ENCODE peak calls at places on chromosomes 1 and 21, in seven cellular contexts. B is RWPE1, M is heart right ventricle, U is left ventricle myocardium inferior, S is Calu3, R is BJ, W is choroid plexus epithelial cell. L is an unnamed sample.
A peak's percentile ranks its signal among the peaks of the same experiment; 100 is the strongest.

GRCh38 chr1:88774151-88774556 is 90.1 kb downstream of the PKN2 start:
- DNase-seq in B (peak; percentile 87), M (no peak), U (no peak), S (peak; percentile 95), R (no peak), W (no peak), L (no peak)

GRCh38 chr1:20440785-20441200 is 45.2 kb downstream of the CAMK2N1 start:
- DNase-seq in B (peak; percentile 84), M (peak; percentile 42), U (peak; percentile 21), S (peak; percentile 64), R (no peak), W (peak; percentile 63), L (peak; percentile 66)

GRCh38 chr1:230804396-230804795 is 57.2 kb downstream of the CAPN9 start:
- DNase-seq in B (no peak), M (no peak), U (no peak), S (no peak), R (no peak), W (no peak), L (no peak)

GRCh38 chr1:155077758-155078495 is 710 bp upstream of the EFNA3 start:
- DNase-seq in B (no peak), M (no peak), U (no peak), S (no peak), R (no peak), W (no peak), L (no peak)

GRCh38 chr1:18234790-18235242 is 127.2 kb downstream of the IGSF21 start:
- DNase-seq in B (peak; percentile 83), M (peak; percentile 6), U (no peak), S (peak; percentile 38), R (no peak), W (peak; percentile 34), L (peak; percentile 40)

GRCh38 chr21:39014751-39015150 is 168.5 kb downstream of the PSMG1 start:
- DNase-seq in B (peak; percentile 80), M (no peak), U (no peak), S (no peak), R (peak; percentile 91), W (peak; percentile 98), L (no peak)

GRCh38 chr1:87155180-87155579 is 173.5 kb upstream of the LMO4 start:
- DNase-seq in B (no peak), M (no peak), U (no peak), S (no peak), R (no peak), W (no peak), L (no peak)

GRCh38 chr1:247286134-247286670 is 30.3 kb downstream of the VN1R5 start:
- DNase-seq in B (no peak), M (no peak), U (no peak), S (no peak), R (no peak), W (no peak), L (no peak)

GRCh38 chr21:40049031-40049958 is 182.1 kb downstream of the PCP4 start:
- DNase-seq in B (peak; percentile 34), M (no peak), U (no peak), S (no peak), R (no peak), W (no peak), L (no peak)

GRCh38 chr1:94863297-94863911 is 43.2 kb downstream of the SLC44A3 start:
- DNase-seq in B (peak; percentile 33), M (no peak), U (no peak), S (no peak), R (peak; percentile 66), W (peak; percentile 64), L (no peak)

DNA sequence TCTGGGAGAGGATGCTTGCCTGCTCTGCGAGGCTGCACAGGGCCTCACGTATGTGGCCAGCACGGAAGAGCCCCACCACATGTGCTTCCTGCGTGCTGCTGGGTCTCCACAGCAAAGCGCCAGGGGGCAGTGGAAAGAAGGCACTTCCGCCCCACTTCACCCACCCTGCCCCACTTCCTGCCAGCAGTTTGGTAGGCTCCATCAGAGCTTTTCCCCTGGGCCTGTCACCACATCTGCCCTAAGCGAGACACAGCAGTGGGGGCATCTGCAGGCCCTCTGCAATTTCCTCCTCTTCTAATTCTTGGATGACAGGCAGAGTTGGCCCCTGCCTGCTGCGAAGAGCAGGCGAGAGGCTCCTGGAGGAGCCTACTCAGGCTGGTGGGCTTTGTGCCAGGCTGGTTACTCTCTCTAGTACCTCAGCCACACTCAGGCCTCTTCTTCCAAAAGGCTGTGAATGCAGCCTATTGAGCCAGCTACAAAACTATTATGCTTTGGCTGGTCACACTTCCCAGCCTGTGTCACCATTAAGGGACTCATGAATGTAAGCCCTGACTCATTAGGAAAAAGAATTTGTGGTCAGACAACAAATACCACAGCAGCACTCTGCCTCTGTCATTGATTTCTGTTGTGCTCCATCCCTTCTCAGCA is 25.0 kb downstream of the CD244 start:
- DNase-seq in B (no peak), M (no peak), U (peak; percentile 23), S (peak; percentile 65), R (no peak), W (no peak), L (peak; percentile 73)
- TF ChIP-seq CTCF in B (no peak), M (no peak), U (no peak), S (no peak), R (no peak), W (peak; percentile 13), L (peak; percentile 41)

DNA sequence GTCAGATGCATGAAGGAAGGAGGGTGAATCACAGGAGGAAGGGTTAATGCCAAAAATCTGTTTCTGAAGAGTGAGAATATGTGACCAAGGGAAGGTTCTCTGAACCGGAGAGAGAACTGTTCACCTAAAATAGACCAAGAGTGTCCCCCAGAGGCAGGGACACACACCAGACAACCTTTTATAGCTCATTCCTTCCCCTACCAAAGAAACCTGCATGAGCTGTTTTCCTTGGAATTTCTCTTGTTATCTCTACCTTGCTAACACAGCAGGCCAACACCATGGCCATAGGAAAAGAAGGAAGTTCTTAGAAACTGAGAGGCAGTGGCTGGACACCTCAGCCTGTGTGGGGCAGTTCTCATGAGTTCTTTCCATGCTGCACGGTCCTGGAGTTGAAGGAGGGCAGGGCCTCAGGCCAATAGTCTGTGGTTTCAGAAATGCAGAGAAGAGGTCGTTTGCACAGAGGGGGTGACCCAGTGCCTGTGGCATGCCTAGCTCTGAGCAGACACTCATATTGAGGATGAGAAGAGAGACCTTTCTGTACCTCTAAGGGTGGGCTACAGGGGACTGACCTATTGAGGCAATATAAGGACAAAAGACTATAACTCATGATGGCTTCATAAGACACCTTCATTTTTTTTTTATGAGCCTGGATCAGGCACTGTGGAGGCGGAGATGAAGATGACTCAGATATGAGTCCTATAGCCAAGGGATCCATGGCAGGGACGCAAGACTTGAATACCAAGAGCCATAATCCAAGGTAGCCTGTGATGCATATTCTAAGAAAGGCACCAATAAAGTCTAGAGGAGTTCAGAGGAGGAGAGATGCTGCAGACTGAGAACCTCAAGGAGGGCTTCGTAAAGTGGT is 39.4 kb downstream of the IGFN1 start:
- DNase-seq in B (peak; percentile 88), M (no peak), U (no peak), S (no peak), R (peak; percentile 15), W (peak; percentile 36), L (peak; percentile 7)
- TF ChIP-seq CTCF in B (no peak), M (no peak), U (no peak), S (no peak), R (peak; percentile 7), W (peak; percentile 27), L (no peak)

DNA sequence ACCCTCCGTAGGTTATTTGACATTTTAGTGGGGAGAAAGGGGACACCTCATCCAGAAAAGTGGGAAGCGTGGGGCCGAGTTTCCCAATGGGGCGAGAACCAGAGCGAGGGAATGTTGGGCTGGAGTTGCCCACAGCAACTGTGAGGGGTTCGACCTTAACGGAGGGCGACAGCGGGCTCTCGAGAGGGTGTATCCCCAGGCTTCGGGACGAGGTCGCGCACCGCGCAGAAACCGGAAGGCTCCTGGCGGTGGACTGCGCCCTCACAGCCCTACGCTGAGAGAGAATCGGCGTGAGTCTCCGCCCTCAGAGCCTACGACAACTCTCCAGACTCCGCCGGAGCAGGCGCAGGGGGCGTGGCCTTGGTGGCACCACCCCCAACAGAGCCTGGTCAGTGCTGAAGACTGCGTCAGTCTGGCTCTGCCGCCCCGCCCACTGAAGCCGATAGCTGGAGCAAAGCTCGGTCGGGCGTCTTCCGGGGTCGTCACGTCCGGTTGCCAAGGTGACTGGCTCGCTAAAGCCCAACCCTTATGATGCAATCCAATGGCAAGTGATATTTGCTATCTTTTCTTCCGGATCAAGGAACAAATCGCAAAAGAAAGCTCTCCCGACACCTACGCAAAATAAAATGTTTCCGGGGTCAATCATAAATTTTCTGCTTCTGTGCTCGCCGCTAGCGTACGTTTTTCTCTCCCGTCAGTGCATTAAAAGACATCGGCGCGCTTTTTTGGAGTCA is at the start of gene LRIF1:
- DNase-seq in B (peak; percentile 97), M (peak; percentile 99), U (peak; percentile 100), S (peak; percentile 98), R (peak; percentile 99), W (peak; percentile 100), L (peak; percentile 98)
- TF ChIP-seq CTCF in B (no peak), M (peak; percentile 62), U (peak; percentile 71), S (no peak), R (peak; percentile 52), W (peak; percentile 56), L (peak; percentile 15)

GRCh38 chr1:100034465-100034864 is 64.7 kb downstream of the SLC35A3 start:
- DNase-seq in B (peak; percentile 40), M (no peak), U (no peak), S (no peak), R (no peak), W (peak; percentile 69), L (peak; percentile 44)
- TF ChIP-seq CTCF in B (no peak), M (no peak), U (peak; percentile 17), S (no peak), R (peak; percentile 35), W (peak; percentile 58), L (peak; percentile 33)

DNA sequence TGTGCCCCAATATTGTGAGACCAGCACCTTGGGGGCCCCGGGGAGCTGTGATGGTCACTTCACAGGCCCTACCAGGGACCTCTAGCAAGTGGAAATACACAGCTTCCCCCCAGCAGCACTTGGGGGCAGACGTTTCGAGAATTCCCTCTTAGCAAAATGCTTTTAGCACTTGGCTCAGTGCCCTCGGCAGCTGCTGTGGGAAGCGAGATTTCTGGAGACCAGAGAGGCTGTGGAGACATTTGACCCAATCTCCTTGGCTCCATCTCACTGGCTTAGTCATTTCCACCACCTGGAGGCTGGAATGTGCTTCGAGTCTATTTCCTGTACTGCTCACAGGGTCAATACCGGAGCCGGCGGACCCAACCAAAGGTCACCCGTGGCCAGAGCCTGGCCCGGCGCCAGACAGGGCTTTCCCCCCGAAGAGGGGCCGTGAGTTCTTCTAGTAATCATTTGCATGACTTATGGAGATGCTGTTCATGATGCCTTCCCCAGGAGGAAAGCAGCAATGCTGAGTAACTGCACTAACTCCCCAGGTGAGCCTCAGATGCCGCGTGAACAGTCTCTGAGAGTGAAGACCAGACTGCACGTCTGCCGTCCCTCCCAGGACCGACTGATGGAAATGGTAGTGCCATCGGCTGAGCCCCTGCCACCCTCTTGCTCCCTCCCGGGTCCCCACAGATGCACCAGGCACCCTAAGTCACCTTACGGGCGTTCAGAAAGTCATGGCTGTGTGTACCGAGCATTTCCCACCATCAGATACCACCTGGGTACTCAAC is 4.4 kb upstream of the C2CD2 start:
- DNase-seq in B (peak; percentile 88), M (peak; percentile 91), U (peak; percentile 75), S (peak; percentile 71), R (peak; percentile 44), W (peak; percentile 96), L (no peak)
- TF ChIP-seq CTCF in B (peak; percentile 28), M (peak; percentile 21), U (peak; percentile 56), S (peak; percentile 17), R (peak; percentile 50), W (peak; percentile 60), L (no peak)

GRCh38 chr1:160768295-160768657 is 27.7 kb upstream of the LY9 start:
- DNase-seq in B (no peak), M (peak; percentile 38), U (peak; percentile 27), S (peak; percentile 68), R (no peak), W (peak; percentile 42), L (peak; percentile 77)
- TF ChIP-seq CTCF in B (no peak), M (no peak), U (peak; percentile 42), S (peak; percentile 57), R (peak; percentile 37), W (peak; percentile 67), L (peak; percentile 93)